ENCODE peak calls at places on chromosomes 5 and 9, in nine cellular contexts. K, Q, J, V, I, W, C, H and Y are unnamed samples.

GRCh38 chr9:135269912-135270630 is 182.6 kb downstream of the OLFM1 start:
- DNase-seq in K (no peak), Q (no peak), J (no peak), V (no peak), I (no peak), W (no peak), C (no peak), H (no peak), Y (no peak)

GRCh38 chr9:134626576-134627416 is 14.8 kb upstream of the COL5A1 start:
- DNase-seq in K (no peak), Q (no peak), J (peak), V (no peak), I (peak), W (no peak), C (no peak), H (no peak), Y (no peak)

GRCh38 chr9:75653750-75654149 is 236.7 kb upstream of the PCSK5 start:
- DNase-seq in K (no peak), Q (no peak), J (no peak), V (no peak), I (no peak), W (no peak), C (no peak), H (no peak), Y (no peak)

GRCh38 chr5:151345808-151346478 is 1.4 kb downstream of the SLC36A2 start:
- DNase-seq in K (no peak), Q (peak), J (peak), V (no peak), I (no peak), W (no peak), C (peak), H (no peak), Y (no peak)

GRCh38 chr9:132348676-132349075 is 6.1 kb downstream of the SETX start:
- DNase-seq in K (no peak), Q (no peak), J (no peak), V (no peak), I (no peak), W (no peak), C (no peak), H (no peak), Y (no peak)

GRCh38 chr5:120655828-120656435 is 191.8 kb downstream of the PRR16 start:
- DNase-seq in K (peak), Q (no peak), J (peak), V (peak), I (no peak), W (no peak), C (no peak), H (peak), Y (no peak)

GRCh38 chr5:144088211-144088965 is 82.1 kb downstream of the YIPF5 start:
- DNase-seq in K (no peak), Q (no peak), J (peak), V (no peak), I (no peak), W (no peak), C (no peak), H (no peak), Y (no peak)

GRCh38 chr5:14439087-14439841 is 142.3 kb upstream of the OTULINL start:
- DNase-seq in K (no peak), Q (no peak), J (no peak), V (no peak), I (no peak), W (no peak), C (no peak), H (no peak), Y (no peak)

GRCh38 chr5:138276402-138277054 is 2.1 kb upstream of the GFRA3 start:
- DNase-seq in K (peak), Q (no peak), J (no peak), V (no peak), I (no peak), W (no peak), C (no peak), H (no peak), Y (no peak)

GRCh38 chr9:135736979-135737839 is 35.2 kb downstream of the KCNT1 start:
- DNase-seq in K (no peak), Q (no peak), J (no peak), V (no peak), I (no peak), W (no peak), C (no peak), H (no peak), Y (no peak)

GRCh38 chr5:95392593-95393182 is 1.5 kb downstream of the FAM81B start:
- DNase-seq in K (peak), Q (no peak), J (peak), V (no peak), I (no peak), W (no peak), C (no peak), H (no peak), Y (no peak)

GRCh38 chr5:9391080-9391479 is 154.8 kb downstream of the SEMA5A start:
- DNase-seq in K (no peak), Q (no peak), J (no peak), V (no peak), I (no peak), W (no peak), C (no peak), H (no peak), Y (no peak)

GRCh38 chr9:4206718-4207117 is 93.2 kb downstream of the GLIS3 start:
- DNase-seq in K (no peak), Q (no peak), J (peak), V (no peak), I (no peak), W (no peak), C (no peak), H (no peak), Y (no peak)

GRCh38 chr9:137813167-137813566 is 64.4 kb upstream of the CACNA1B start:
- DNase-seq in K (no peak), Q (no peak), J (no peak), V (no peak), I (peak), W (no peak), C (no peak), H (no peak), Y (no peak)

GRCh38 chr5:76789991-76790571 is 28.7 kb upstream of the F2RL1 start:
- DNase-seq in K (no peak), Q (no peak), J (peak), V (no peak), I (no peak), W (no peak), C (no peak), H (no peak), Y (no peak)